ENCODE peak calls at places on chromosomes 2 and 18, in eight cellular contexts. H is effector memory CD8-positive, alpha-beta T cell; N is NCI-H1105; E is AG20443; B is DMS153; X is M059J; F is naive thymus-derived CD4-positive, alpha-beta T cell; R is NCI-H1092 treated with DMSO at 0.1 percent for 48 hours. K is an unnamed sample.

GRCh38 chr2:226799976-226800940 is 638 bp upstream of the IRS1 start:
- DNase-seq in H (no peak), N (no peak), E (no peak), B (no peak), X (peak), F (no peak), R (no peak), K (no peak)

GRCh38 chr18:24014062-24014985 is at the start of gene TTC39C:
- DNase-seq in H (peak), N (peak), E (peak), B (no peak), X (peak), F (peak), R (peak), K (peak)

GRCh38 chr2:200264631-200265030 is 41.9 kb upstream of the SPATS2L start:
- DNase-seq in H (no peak), N (no peak), E (no peak), B (no peak), X (no peak), F (no peak), R (no peak), K (no peak)

GRCh38 chr18:78901923-78902794 is 77.5 kb upstream of the SALL3 start:
- DNase-seq in H (no peak), N (no peak), E (no peak), B (no peak), X (no peak), F (no peak), R (no peak), K (no peak)

GRCh38 chr2:31270136-31270535 is 36.2 kb downstream of the EHD3 start:
- DNase-seq in H (no peak), N (no peak), E (peak), B (no peak), X (peak), F (no peak), R (no peak), K (no peak)

GRCh38 chr2:8315766-8316165 is 366.1 kb upstream of the ID2 start:
- DNase-seq in H (no peak), N (no peak), E (peak), B (no peak), X (no peak), F (no peak), R (no peak), K (no peak)

GRCh38 chr2:175057078-175057685 is 52.0 kb upstream of the CHN1 start:
- DNase-seq in H (no peak), N (no peak), E (no peak), B (no peak), X (no peak), F (no peak), R (no peak), K (no peak)

GRCh38 chr2:113847144-113847543 is 42.7 kb upstream of the ACTR3 start:
- DNase-seq in H (no peak), N (no peak), E (peak), B (no peak), X (peak), F (no peak), R (no peak), K (no peak)

GRCh38 chr2:232085826-232086425 is 124.4 kb downstream of the DIS3L2 start:
- DNase-seq in H (no peak), N (no peak), E (no peak), B (no peak), X (peak), F (no peak), R (no peak), K (no peak)

GRCh38 chr2:64998658-64999061 is 9.5 kb downstream of the SLC1A4 start:
- DNase-seq in H (no peak), N (no peak), E (peak), B (no peak), X (no peak), F (no peak), R (no peak), K (no peak)

GRCh38 chr18:55141318-55141717 is 182.1 kb upstream of the CCDC68 start:
- DNase-seq in H (no peak), N (no peak), E (no peak), B (no peak), X (peak), F (no peak), R (no peak), K (no peak)

GRCh38 chr2:158665536-158666302 is 129.4 kb upstream of the DAPL1 start:
- DNase-seq in H (no peak), N (no peak), E (no peak), B (no peak), X (peak), F (no peak), R (peak), K (no peak)

GRCh38 chr18:57466745-57467144 is 31.6 kb downstream of the ONECUT2 start:
- DNase-seq in H (no peak), N (no peak), E (no peak), B (no peak), X (no peak), F (no peak), R (no peak), K (no peak)

GRCh38 chr18:58252166-58252565 is 208.1 kb downstream of the NEDD4L start:
- DNase-seq in H (no peak), N (no peak), E (no peak), B (no peak), X (no peak), F (no peak), R (no peak), K (no peak)

GRCh38 chr2:120825370-120826259 is 89.9 kb downstream of the GLI2 start:
- DNase-seq in H (no peak), N (peak), E (peak), B (no peak), X (peak), F (no peak), R (no peak), K (no peak)

GRCh38 chr2:214471990-214472389 is 61.1 kb downstream of the VWC2L start:
- DNase-seq in H (no peak), N (no peak), E (no peak), B (no peak), X (peak), F (no peak), R (no peak), K (no peak)

GRCh38 chr2:121260370-121261154 is 24.4 kb downstream of the TFCP2L1 start:
- DNase-seq in H (no peak), N (peak), E (no peak), B (peak), X (no peak), F (no peak), R (peak), K (no peak)

GRCh38 chr2:219571311-219572236 is at the start of gene OBSL1:
- DNase-seq in H (no peak), N (peak), E (peak), B (peak), X (peak), F (no peak), R (peak), K (no peak)

GRCh38 chr18:45403341-45404049 is 211.8 kb upstream of the SLC14A2 start:
- DNase-seq in H (no peak), N (no peak), E (no peak), B (no peak), X (no peak), F (no peak), R (no peak), K (no peak)

GRCh38 chr2:57371186-57371585 is 675.4 kb upstream of the VRK2 start:
- DNase-seq in H (no peak), N (no peak), E (no peak), B (no peak), X (peak), F (no peak), R (no peak), K (no peak)

GRCh38 chr18:26436176-26437031 is 111.9 kb downstream of the KCTD1 start:
- DNase-seq in H (no peak), N (no peak), E (peak), B (no peak), X (peak), F (no peak), R (no peak), K (no peak)

GRCh38 chr2:20882466-20883170 is 59.7 kb upstream of the LDAH start:
- DNase-seq in H (no peak), N (no peak), E (no peak), B (no peak), X (no peak), F (no peak), R (no peak), K (no peak)

GRCh38 chr2:185219981-185220380 is 518.6 kb upstream of the FSIP2 start:
- DNase-seq in H (no peak), N (no peak), E (no peak), B (no peak), X (peak), F (no peak), R (no peak), K (no peak)

GRCh38 chr18:63101811-63102210 is 217.8 kb downstream of the BCL2 start:
- DNase-seq in H (no peak), N (no peak), E (no peak), B (no peak), X (no peak), F (no peak), R (no peak), K (no peak)

GRCh38 chr18:70462078-70462439 is 173.2 kb downstream of the SOCS6 start:
- DNase-seq in H (no peak), N (no peak), E (no peak), B (no peak), X (no peak), F (no peak), R (no peak), K (no peak)

GRCh38 chr2:5524551-5524950 is 167.6 kb upstream of the SOX11 start:
- DNase-seq in H (no peak), N (no peak), E (no peak), B (no peak), X (no peak), F (no peak), R (no peak), K (no peak)

GRCh38 chr18:3037423-3037915 is 24.5 kb upstream of the LPIN2 start:
- DNase-seq in H (no peak), N (no peak), E (peak), B (peak), X (peak), F (no peak), R (no peak), K (no peak)

K was measured in central memory CD4-positive, alpha-beta T cell.